ENCODE peak calls at places on chromosomes 6 and 20, in seven cellular contexts. F, A, G, T, B, M and U are unnamed samples.
A peak's percentile ranks its signal among the peaks of the same experiment; 100 is the strongest.

GRCh38 chr6:451336-451735 is 59.8 kb downstream of the IRF4 start:
- DNase-seq in F (peak; percentile 33), A (no peak), G (no peak), T (peak; percentile 15), B (no peak), M (no peak), U (no peak)

GRCh38 chr6:583639-584038 is 73.3 kb downstream of the HUS1B start:
- DNase-seq in F (no peak), A (no peak), G (no peak), T (no peak), B (no peak), M (no peak), U (no peak)

GRCh38 chr6:34237722-34238506 is 1.2 kb downstream of the HMGA1 start:
- DNase-seq in F (peak; percentile 63), A (peak; percentile 59), G (no peak), T (peak; percentile 49), B (peak; percentile 33), M (peak; percentile 63), U (peak; percentile 43)

GRCh38 chr6:13272131-13273046 is 55.9 kb downstream of the TBC1D7 start:
- DNase-seq in F (no peak), A (no peak), G (no peak), T (no peak), B (no peak), M (no peak), U (peak; percentile 73)

GRCh38 chr6:143253630-143254029 is 192.9 kb downstream of the AIG1 start:
- DNase-seq in F (no peak), A (peak; percentile 57), G (no peak), T (no peak), B (peak; percentile 41), M (no peak), U (no peak)

GRCh38 chr6:89323461-89324098 is 8.5 kb upstream of the GABRR2 start:
- DNase-seq in F (no peak), A (peak; percentile 87), G (no peak), T (no peak), B (peak; percentile 41), M (no peak), U (no peak)

GRCh38 chr6:104118274-104118673 is 741.4 kb downstream of the HACE1 start:
- DNase-seq in F (no peak), A (peak; percentile 85), G (no peak), T (no peak), B (no peak), M (peak; percentile 25), U (peak; percentile 28)

GRCh38 chr6:165566088-165566828 is 96.8 kb downstream of the PDE10A start:
- DNase-seq in F (no peak), A (no peak), G (no peak), T (no peak), B (no peak), M (peak; percentile 76), U (peak; percentile 95)

GRCh38 chr20:53984354-53984753 is 86.0 kb downstream of the BCAS1 start:
- DNase-seq in F (no peak), A (no peak), G (no peak), T (no peak), B (no peak), M (no peak), U (no peak)

GRCh38 chr20:41118632-41119031 is 18.7 kb upstream of the PLCG1 start:
- DNase-seq in F (no peak), A (no peak), G (no peak), T (no peak), B (peak; percentile 41), M (no peak), U (no peak)

GRCh38 chr6:8130399-8130798 is 28.1 kb upstream of the EEF1E1 start:
- DNase-seq in F (no peak), A (peak; percentile 32), G (no peak), T (no peak), B (peak; percentile 35), M (no peak), U (no peak)

GRCh38 chr6:99979953-99980352 is 14.1 kb downstream of the MCHR2 start:
- DNase-seq in F (no peak), A (no peak), G (no peak), T (no peak), B (no peak), M (no peak), U (no peak)

GRCh38 chr20:52340036-52340634 is 148.6 kb upstream of the ZFP64 start:
- DNase-seq in F (no peak), A (no peak), G (no peak), T (no peak), B (no peak), M (peak; percentile 23), U (peak; percentile 4)

GRCh38 chr6:14286144-14286543 is 168.6 kb downstream of the CD83 start:
- DNase-seq in F (peak; percentile 42), A (no peak), G (no peak), T (no peak), B (peak; percentile 90), M (no peak), U (peak; percentile 45)

GRCh38 chr6:2984738-2985381 is 13.5 kb upstream of the SERPINB6 start:
- DNase-seq in F (no peak), A (no peak), G (no peak), T (peak; percentile 78), B (no peak), M (peak; percentile 91), U (peak; percentile 20)

GRCh38 chr20:20407891-20408805 is 40.2 kb downstream of the INSM1 start:
- DNase-seq in F (no peak), A (peak; percentile 8), G (no peak), T (no peak), B (peak; percentile 35), M (peak; percentile 58), U (no peak)

GRCh38 chr20:14821251-14821650 is 483.8 kb upstream of the FLRT3 start:
- DNase-seq in F (no peak), A (no peak), G (no peak), T (no peak), B (no peak), M (no peak), U (no peak)

GRCh38 chr6:119484598-119484997 is 135.0 kb upstream of the MAN1A1 start:
- DNase-seq in F (no peak), A (peak; percentile 60), G (no peak), T (no peak), B (peak; percentile 94), M (peak; percentile 44), U (peak; percentile 91)

GRCh38 chr20:854601-855000 is 21.1 kb downstream of the FAM110A start:
- DNase-seq in F (no peak), A (no peak), G (no peak), T (no peak), B (no peak), M (no peak), U (no peak)
- H3K9ac ChIP-seq in F (no peak overlapping the region), A (no peak overlapping the region), G (no peak overlapping the region), T (no peak overlapping the region), B (no peak overlapping the region), M (no peak overlapping the region), U (no peak overlapping the region)

DNA sequence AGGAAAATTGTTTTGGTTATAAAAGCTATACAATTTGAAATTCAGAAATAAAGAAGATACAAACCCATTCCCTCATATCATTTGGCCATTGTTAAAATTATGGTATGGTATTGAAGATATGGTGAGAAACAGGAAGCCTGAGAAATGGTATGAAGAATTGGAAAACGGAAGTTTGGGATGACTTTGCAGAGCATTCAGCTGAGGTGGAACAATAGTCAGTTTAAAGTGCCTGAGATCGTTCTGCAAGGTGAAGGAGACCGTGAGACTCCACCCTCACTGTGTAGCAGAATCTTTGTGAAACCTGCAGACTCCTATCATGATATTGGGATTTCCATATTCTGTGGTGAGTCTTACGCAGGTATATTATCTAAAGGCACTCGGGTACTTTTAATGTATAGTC is 97.3 kb downstream of the ADGRB3 start:
- DNase-seq in F (no peak), A (no peak), G (no peak), T (no peak), B (no peak), M (no peak), U (no peak)
- H2AK5ac ChIP-seq in F (no peak overlapping the region), A (no peak overlapping the region), G (no peak overlapping the region), T (no peak overlapping the region), B (no peak overlapping the region), M (no peak overlapping the region), U (no peak overlapping the region)

GRCh38 chr6:139030211-139030530 is 1.6 kb downstream of the ABRACL start:
- DNase-seq in F (no peak), A (no peak), G (no peak), T (no peak), B (no peak), M (peak; percentile 17), U (no peak)

GRCh38 chr6:139028658-139029469 is at the start of gene ABRACL:
- DNase-seq in F (peak; percentile 76), A (peak; percentile 82), G (peak; percentile 57), T (no peak), B (peak; percentile 63), M (peak; percentile 97), U (peak; percentile 80)

GRCh38 chr6:139029470-139030210 is 1.1 kb downstream of the ABRACL start:
- DNase-seq in F (peak; percentile 70), A (peak; percentile 74), G (peak; percentile 45), T (peak; percentile 45), B (peak; percentile 59), M (peak; percentile 52), U (peak; percentile 79)

GRCh38 chr6:139028242-139028657 is 295 bp upstream of the ABRACL start:
- DNase-seq in F (no peak), A (no peak), G (no peak), T (peak; percentile 89), B (no peak), M (no peak), U (no peak)

DNA sequence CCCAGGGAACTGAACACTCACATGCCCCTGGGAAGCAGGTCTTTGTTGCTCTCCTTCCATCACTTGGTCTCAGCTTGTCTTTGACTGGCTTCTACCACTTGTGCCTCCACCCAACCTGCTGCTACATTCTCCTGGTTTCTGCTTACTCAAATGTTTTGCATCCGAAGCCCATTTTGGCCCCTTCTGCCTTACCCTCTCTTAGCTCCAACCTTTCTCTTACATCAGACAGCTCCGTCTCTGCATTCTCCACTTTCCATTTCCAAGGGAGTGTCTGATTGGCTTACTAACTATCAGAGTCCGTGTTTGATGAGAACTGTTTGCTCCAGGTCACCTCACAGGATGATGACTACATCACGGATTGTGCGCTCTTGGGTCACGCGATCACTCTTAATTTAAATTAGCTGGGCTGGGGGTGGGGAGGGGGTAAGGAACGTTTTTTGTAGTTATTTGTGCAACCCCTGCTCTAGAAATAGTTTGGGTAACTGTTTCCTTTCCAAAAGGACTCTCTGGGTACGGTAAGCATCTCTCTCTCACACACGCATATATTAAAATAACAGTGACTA is 844 bp upstream of the ABRACL start:
- DNase-seq in F (peak; percentile 56), A (peak; percentile 82), G (no peak), T (peak; percentile 60), B (peak; percentile 63), M (peak; percentile 89), U (no peak)
- H3K9ac ChIP-seq in F (peak overlapping the region; percentile 93), A (peak overlapping the region; percentile 94), G (no peak overlapping the region), T (peak overlapping the region; percentile 87), B (peak overlapping the region; percentile 9), M (peak overlapping the region; percentile 93), U (no peak overlapping the region)

DNA sequence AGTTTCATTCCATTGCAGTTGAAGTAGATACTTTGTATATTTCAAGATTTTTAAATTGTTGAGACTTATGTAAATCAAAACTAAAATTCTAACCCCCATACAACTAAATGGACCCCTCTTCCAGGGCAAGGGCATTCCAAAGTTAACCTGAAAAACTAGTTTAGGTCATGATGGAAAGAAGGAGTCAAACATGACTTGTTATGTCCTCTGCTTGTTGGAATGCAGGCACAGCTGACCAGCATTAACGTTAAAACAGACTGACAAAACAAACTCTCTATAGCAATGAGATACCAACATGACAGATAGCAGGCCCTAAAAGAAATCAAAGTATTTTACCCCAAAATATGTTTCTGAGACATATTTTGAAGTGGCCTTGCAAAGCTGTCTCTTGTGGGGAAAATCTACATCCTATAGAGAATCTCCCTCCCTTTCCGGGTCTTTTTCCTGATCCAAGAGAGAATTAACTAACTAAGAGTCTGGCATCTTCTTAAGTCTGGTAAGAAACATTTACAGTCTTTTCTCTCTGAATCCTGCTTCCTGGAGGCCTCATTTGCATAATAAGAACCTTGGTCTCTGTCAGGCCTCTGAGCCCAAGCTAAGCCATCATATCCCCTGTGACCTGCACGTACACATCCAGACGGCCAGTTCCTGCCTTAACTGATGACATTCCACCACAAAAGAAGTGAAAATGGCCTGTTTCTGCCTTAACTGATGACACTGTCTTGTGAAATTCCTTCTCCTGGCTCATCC is 124.3 kb upstream of the ATXN1 start:
- DNase-seq in F (no peak), A (no peak), G (no peak), T (no peak), B (no peak), M (peak; percentile 22), U (peak; percentile 52)
- H2AK5ac ChIP-seq in F (no peak overlapping the region), A (no peak overlapping the region), G (no peak overlapping the region), T (no peak overlapping the region), B (peak overlapping the region; percentile 23), M (no peak overlapping the region), U (no peak overlapping the region)